ENCODE peak calls at places on chromosomes 4 and X, in six cellular contexts. One of them, this sample, is unnamed.

GRCh38 chr4:41102360-41103092 is 111.8 kb downstream of the APBB2 start:
- DNase-seq in NCI-H460: no peak
- DNase-seq in IMR-90: no peak
- DNase-seq in cardiac septum: no peak
- DNase-seq in T-helper 1 cell: no peak
- DNase-seq in bronchial epithelial cell: no peak
- DNase-seq in this sample: no peak

GRCh38 chrX:3540105-3540504 is 173.3 kb downstream of the PRKX start:
- DNase-seq in IMR-90: no peak
- DNase-seq in bronchial epithelial cell: peak; percentile 63
- DNase-seq in cardiac septum: no peak
- DNase-seq in T-helper 1 cell: no peak
- DNase-seq in NCI-H460: no peak
- DNase-seq in this sample: no peak

GRCh38 chr4:24063771-24064170 is 173.9 kb upstream of the PPARGC1A start:
- DNase-seq in NCI-H460: no peak
- DNase-seq in T-helper 1 cell: no peak
- DNase-seq in IMR-90: no peak
- DNase-seq in bronchial epithelial cell: no peak
- DNase-seq in cardiac septum: no peak
- DNase-seq in this sample: no peak

GRCh38 chr4:123846627-123847026 is 450.0 kb downstream of the SPRY1 start:
- DNase-seq in IMR-90: no peak
- DNase-seq in cardiac septum: no peak
- DNase-seq in T-helper 1 cell: no peak
- DNase-seq in NCI-H460: no peak
- DNase-seq in bronchial epithelial cell: no peak
- DNase-seq in this sample: peak; percentile 12

GRCh38 chrX:5730561-5730960 is 498.1 kb downstream of the NLGN4X start:
- DNase-seq in NCI-H460: no peak
- DNase-seq in IMR-90: no peak
- DNase-seq in T-helper 1 cell: no peak
- DNase-seq in bronchial epithelial cell: no peak
- DNase-seq in cardiac septum: no peak
- DNase-seq in this sample: no peak

GRCh38 chr4:153809916-153810810 is 21.3 kb upstream of the SFRP2 start:
- DNase-seq in bronchial epithelial cell: no peak
- DNase-seq in IMR-90: no peak
- DNase-seq in cardiac septum: no peak
- DNase-seq in NCI-H460: no peak
- DNase-seq in T-helper 1 cell: no peak
- DNase-seq in this sample: no peak

GRCh38 chr4:24778427-24779225 is 16.7 kb upstream of the SOD3 start:
- DNase-seq in T-helper 1 cell: no peak
- DNase-seq in NCI-H460: no peak
- DNase-seq in bronchial epithelial cell: peak; percentile 28
- DNase-seq in cardiac septum: no peak
- DNase-seq in IMR-90: peak; percentile 98
- DNase-seq in this sample: peak; percentile 92

GRCh38 chrX:20857746-20858145 is 516.5 kb upstream of the CNKSR2 start:
- DNase-seq in bronchial epithelial cell: peak; percentile 73
- DNase-seq in T-helper 1 cell: no peak
- DNase-seq in cardiac septum: no peak
- DNase-seq in NCI-H460: no peak
- DNase-seq in IMR-90: no peak
- DNase-seq in this sample: no peak

GRCh38 chr4:2246384-2247127 is 4.6 kb upstream of the HAUS3 start:
- DNase-seq in bronchial epithelial cell: no peak
- DNase-seq in NCI-H460: no peak
- DNase-seq in IMR-90: no peak
- DNase-seq in T-helper 1 cell: no peak
- DNase-seq in cardiac septum: peak; percentile 68
- DNase-seq in this sample: no peak

GRCh38 chrX:138986866-138987265 is 275.3 kb upstream of the FGF13 start:
- DNase-seq in cardiac septum: no peak
- DNase-seq in bronchial epithelial cell: peak; percentile 41
- DNase-seq in NCI-H460: no peak
- DNase-seq in IMR-90: no peak
- DNase-seq in T-helper 1 cell: no peak
- DNase-seq in this sample: peak; percentile 43

GRCh38 chrX:11886745-11887144 is 128.7 kb downstream of the MSL3 start:
- DNase-seq in cardiac septum: no peak
- DNase-seq in bronchial epithelial cell: peak; percentile 85
- DNase-seq in NCI-H460: no peak
- DNase-seq in IMR-90: peak; percentile 0
- DNase-seq in T-helper 1 cell: no peak
- DNase-seq in this sample: peak; percentile 30

GRCh38 chr4:30792616-30793015 is 72.4 kb downstream of the PCDH7 start:
- DNase-seq in NCI-H460: no peak
- DNase-seq in cardiac septum: no peak
- DNase-seq in IMR-90: no peak
- DNase-seq in bronchial epithelial cell: no peak
- DNase-seq in T-helper 1 cell: no peak
- DNase-seq in this sample: no peak

GRCh38 chr4:166324321-166324720 is 451.3 kb downstream of the TLL1 start:
- DNase-seq in T-helper 1 cell: no peak
- DNase-seq in NCI-H460: peak; percentile 12
- DNase-seq in cardiac septum: no peak
- DNase-seq in IMR-90: no peak
- DNase-seq in bronchial epithelial cell: peak; percentile 51
- DNase-seq in this sample: no peak

GRCh38 chr4:86974481-86975050 is 39.8 kb downstream of the AFF1 start:
- DNase-seq in IMR-90: no peak
- DNase-seq in NCI-H460: no peak
- DNase-seq in T-helper 1 cell: peak; percentile 31
- DNase-seq in bronchial epithelial cell: no peak
- DNase-seq in cardiac septum: no peak
- DNase-seq in this sample: no peak

GRCh38 chr4:5028480-5028879 is 9.2 kb upstream of the CYTL1 start:
- DNase-seq in cardiac septum: no peak
- DNase-seq in T-helper 1 cell: no peak
- DNase-seq in NCI-H460: no peak
- DNase-seq in bronchial epithelial cell: no peak
- DNase-seq in IMR-90: no peak
- DNase-seq in this sample: no peak

GRCh38 chrX:101230636-101231035 is 11.1 kb downstream of the DRP2 start:
- DNase-seq in IMR-90: peak; percentile 51
- DNase-seq in cardiac septum: no peak
- DNase-seq in bronchial epithelial cell: peak; percentile 28
- DNase-seq in NCI-H460: no peak
- DNase-seq in T-helper 1 cell: no peak
- DNase-seq in this sample: peak; percentile 63

GRCh38 chr4:108561086-108561485 is 59.3 kb upstream of the RPL34 start:
- DNase-seq in T-helper 1 cell: no peak
- DNase-seq in bronchial epithelial cell: no peak
- DNase-seq in IMR-90: no peak
- DNase-seq in NCI-H460: no peak
- DNase-seq in cardiac septum: no peak
- DNase-seq in this sample: no peak

GRCh38 chr4:188275686-188276085 is 136.4 kb downstream of the TRIML1 start:
- DNase-seq in IMR-90: no peak
- DNase-seq in NCI-H460: no peak
- DNase-seq in T-helper 1 cell: no peak
- DNase-seq in bronchial epithelial cell: no peak
- DNase-seq in cardiac septum: no peak
- DNase-seq in this sample: no peak

GRCh38 chr4:69708211-69708610 is 52.2 kb downstream of the SULT1B1 start:
- DNase-seq in bronchial epithelial cell: no peak
- DNase-seq in NCI-H460: no peak
- DNase-seq in IMR-90: no peak
- DNase-seq in cardiac septum: no peak
- DNase-seq in T-helper 1 cell: no peak
- DNase-seq in this sample: no peak

GRCh38 chrX:51182545-51182944 is 150.1 kb upstream of the NUDT10 start:
- DNase-seq in T-helper 1 cell: no peak
- DNase-seq in cardiac septum: no peak
- DNase-seq in NCI-H460: no peak
- DNase-seq in bronchial epithelial cell: no peak
- DNase-seq in IMR-90: no peak
- DNase-seq in this sample: no peak

GRCh38 chrX:105533951-105534350 is 288.4 kb upstream of the NRK start:
- DNase-seq in T-helper 1 cell: no peak
- DNase-seq in cardiac septum: no peak
- DNase-seq in bronchial epithelial cell: no peak
- DNase-seq in NCI-H460: no peak
- DNase-seq in IMR-90: no peak
- DNase-seq in this sample: peak; percentile 50

GRCh38 chr4:60450054-60450453 is 750.1 kb upstream of the ADGRL3 start:
- DNase-seq in T-helper 1 cell: no peak
- DNase-seq in NCI-H460: no peak
- DNase-seq in bronchial epithelial cell: peak; percentile 1
- DNase-seq in IMR-90: no peak
- DNase-seq in cardiac septum: no peak
- DNase-seq in this sample: no peak

GRCh38 chr4:82372502-82372873 is 1.3 kb downstream of the HNRNPD start:
- DNase-seq in cardiac septum: no peak
- DNase-seq in NCI-H460: no peak
- DNase-seq in bronchial epithelial cell: peak; percentile 22
- DNase-seq in IMR-90: peak; percentile 22
- DNase-seq in T-helper 1 cell: peak; percentile 55
- DNase-seq in this sample: peak; percentile 8

GRCh38 chrX:38699603-38700110 is 101.6 kb upstream of the MID1IP1 start:
- DNase-seq in NCI-H460: no peak
- DNase-seq in T-helper 1 cell: no peak
- DNase-seq in cardiac septum: no peak
- DNase-seq in IMR-90: no peak
- DNase-seq in bronchial epithelial cell: no peak
- DNase-seq in this sample: no peak

GRCh38 chr4:183146478-183146877 is 47.4 kb downstream of the WWC2 start:
- DNase-seq in bronchial epithelial cell: no peak
- DNase-seq in cardiac septum: no peak
- DNase-seq in IMR-90: no peak
- DNase-seq in NCI-H460: no peak
- DNase-seq in T-helper 1 cell: no peak
- DNase-seq in this sample: no peak

GRCh38 chr4:73776363-73776762 is 36.0 kb downstream of the CXCL8 start:
- DNase-seq in T-helper 1 cell: no peak
- DNase-seq in bronchial epithelial cell: peak; percentile 45
- DNase-seq in cardiac septum: no peak
- DNase-seq in IMR-90: peak; percentile 81
- DNase-seq in NCI-H460: peak; percentile 11
- DNase-seq in this sample: peak; percentile 75

GRCh38 chr4:86991998-86992397 is 57.2 kb downstream of the AFF1 start:
- DNase-seq in bronchial epithelial cell: no peak
- DNase-seq in T-helper 1 cell: no peak
- DNase-seq in cardiac septum: no peak
- DNase-seq in IMR-90: no peak
- DNase-seq in NCI-H460: no peak
- DNase-seq in this sample: no peak

GRCh38 chr4:48780867-48781219 is 764 bp upstream of the FRYL start:
- DNase-seq in T-helper 1 cell: peak; percentile 53
- DNase-seq in cardiac septum: no peak
- DNase-seq in bronchial epithelial cell: peak; percentile 46
- DNase-seq in NCI-H460: no peak
- DNase-seq in IMR-90: peak; percentile 43
- DNase-seq in this sample: no peak

GRCh38 chr4:106329027-106329618 is 12.8 kb downstream of the AIMP1 start:
- DNase-seq in NCI-H460: peak; percentile 20
- DNase-seq in cardiac septum: no peak
- DNase-seq in T-helper 1 cell: peak; percentile 18
- DNase-seq in IMR-90: peak; percentile 53
- DNase-seq in bronchial epithelial cell: peak; percentile 56
- DNase-seq in this sample: peak; percentile 38

GRCh38 chrX:141402897-141403610 is 160.7 kb upstream of the SPANXC start:
- DNase-seq in cardiac septum: no peak
- DNase-seq in T-helper 1 cell: no peak
- DNase-seq in NCI-H460: no peak
- DNase-seq in IMR-90: no peak
- DNase-seq in bronchial epithelial cell: no peak
- DNase-seq in this sample: no peak

GRCh38 chrX:13304052-13304451 is 15.8 kb downstream of the ATXN3L start:
- DNase-seq in cardiac septum: no peak
- DNase-seq in NCI-H460: no peak
- DNase-seq in T-helper 1 cell: no peak
- DNase-seq in bronchial epithelial cell: no peak
- DNase-seq in IMR-90: no peak
- DNase-seq in this sample: no peak

GRCh38 chrX:17553451-17553850 is 178.5 kb downstream of the NHS start:
- DNase-seq in bronchial epithelial cell: peak; percentile 82
- DNase-seq in T-helper 1 cell: no peak
- DNase-seq in cardiac septum: no peak
- DNase-seq in NCI-H460: peak; percentile 26
- DNase-seq in IMR-90: peak; percentile 70
- DNase-seq in this sample: peak; percentile 61

GRCh38 chrX:134679226-134679625 is 21.0 kb upstream of the PLAC1 start:
- DNase-seq in T-helper 1 cell: no peak
- DNase-seq in NCI-H460: no peak
- DNase-seq in cardiac septum: no peak
- DNase-seq in bronchial epithelial cell: no peak
- DNase-seq in IMR-90: peak; percentile 48
- DNase-seq in this sample: peak; percentile 34

GRCh38 chr4:41158274-41158673 is 56.1 kb downstream of the APBB2 start:
- DNase-seq in IMR-90: peak; percentile 15
- DNase-seq in T-helper 1 cell: no peak
- DNase-seq in bronchial epithelial cell: no peak
- DNase-seq in NCI-H460: no peak
- DNase-seq in cardiac septum: no peak
- DNase-seq in this sample: no peak

GRCh38 chrX:56975611-56976010 is 19.7 kb downstream of the SPIN3 start:
- DNase-seq in NCI-H460: no peak
- DNase-seq in cardiac septum: no peak
- DNase-seq in IMR-90: no peak
- DNase-seq in bronchial epithelial cell: no peak
- DNase-seq in T-helper 1 cell: no peak
- DNase-seq in this sample: no peak

GRCh38 chr4:162681212-162681611 is 485.5 kb downstream of the NAF1 start:
- DNase-seq in NCI-H460: no peak
- DNase-seq in IMR-90: no peak
- DNase-seq in T-helper 1 cell: no peak
- DNase-seq in cardiac septum: no peak
- DNase-seq in bronchial epithelial cell: peak; percentile 20
- DNase-seq in this sample: no peak

GRCh38 chrX:129957241-129958099 is 25.0 kb upstream of the BCORL1 start:
- DNase-seq in cardiac septum: peak; percentile 88
- DNase-seq in bronchial epithelial cell: no peak
- DNase-seq in T-helper 1 cell: peak; percentile 69
- DNase-seq in IMR-90: peak; percentile 16
- DNase-seq in NCI-H460: no peak
- DNase-seq in this sample: peak; percentile 41

GRCh38 chr4:10606483-10607155 is 77.9 kb downstream of the CLNK start:
- DNase-seq in T-helper 1 cell: no peak
- DNase-seq in bronchial epithelial cell: peak; percentile 71
- DNase-seq in IMR-90: peak; percentile 49
- DNase-seq in cardiac septum: no peak
- DNase-seq in NCI-H460: no peak
- DNase-seq in this sample: peak; percentile 30

This sample was measured in HCEC 1CT.